ENCODE peak calls at places on chromosomes 6 and 20, in seven cellular contexts. A is neural crest cell, U is neural progenitor cell, C is AG08395, J is brain microvascular endothelial cell, Y is epithelial cell of proximal tubule, B is GM12865. X is an unnamed sample.

GRCh38 chr6:854405-855073 is 161.6 kb upstream of the EXOC2 start:
- DNase-seq in B (no peak), C (peak; percentile 17), Y (no peak), U (no peak), A (no peak), J (peak; percentile 55), X (no peak)

GRCh38 chr6:15038013-15038791 is 207.7 kb upstream of the JARID2 start:
- DNase-seq in C (no peak), B (no peak), A (no peak), U (no peak), Y (no peak), J (no peak), X (no peak)

GRCh38 chr6:157763129-157763893 is 59.7 kb upstream of the SNX9 start:
- DNase-seq in B (peak; percentile 41), C (peak; percentile 31), A (no peak), Y (peak; percentile 91), J (peak; percentile 72), U (no peak), X (no peak)

GRCh38 chr6:122839477-122839876 is 50.4 kb downstream of the SMPDL3A start:
- DNase-seq in C (peak; percentile 72), A (peak; percentile 81), U (peak; percentile 74), B (peak; percentile 58), Y (peak; percentile 4), J (peak; percentile 61), X (peak; percentile 83)

GRCh38 chr6:37871616-37872384 is 52.3 kb downstream of the ZFAND3 start:
- DNase-seq in Y (no peak), U (no peak), C (no peak), B (no peak), J (no peak), A (no peak), X (no peak)

GRCh38 chr6:19757036-19757435 is 80.1 kb upstream of the ID4 start:
- DNase-seq in B (no peak), Y (no peak), A (no peak), C (peak; percentile 38), J (no peak), U (no peak), X (peak; percentile 11)

GRCh38 chr6:106051241-106051640 is 34.9 kb upstream of the PRDM1 start:
- DNase-seq in B (no peak), C (no peak), Y (no peak), U (peak; percentile 86), J (no peak), A (no peak), X (no peak)

GRCh38 chr20:45408646-45409213 is 641 bp downstream of the DBNDD2 start:
- DNase-seq in C (no peak), Y (no peak), B (peak; percentile 37), A (no peak), J (no peak), U (no peak), X (peak; percentile 64)

GRCh38 chr6:148109732-148110131 is 232.9 kb upstream of the SASH1 start:
- DNase-seq in C (no peak), A (no peak), U (no peak), J (no peak), Y (peak; percentile 64), B (no peak), X (no peak)

GRCh38 chr20:19546648-19547047 is 211.4 kb upstream of the RIN2 start:
- DNase-seq in J (no peak), A (no peak), C (no peak), B (no peak), Y (no peak), U (no peak), X (no peak)

GRCh38 chr6:161548713-161549112 is 274.9 kb upstream of the AGPAT4 start:
- DNase-seq in U (no peak), Y (no peak), B (no peak), C (no peak), A (no peak), J (no peak), X (no peak)

GRCh38 chr20:64036346-64037198 is 590 bp downstream of the C20orf204 start:
- DNase-seq in C (no peak), B (peak; percentile 56), J (no peak), A (no peak), Y (no peak), U (no peak), X (peak; percentile 88)

GRCh38 chr6:168638497-168639072 is 197.6 kb downstream of the SMOC2 start:
- DNase-seq in B (no peak), U (no peak), Y (no peak), J (no peak), C (no peak), A (no peak), X (no peak)

GRCh38 chr6:112502348-112503130 is 155.4 kb downstream of the RFPL4B start:
- DNase-seq in U (peak; percentile 16), Y (no peak), A (peak; percentile 2), J (no peak), C (peak; percentile 44), B (no peak), X (peak; percentile 60)

GRCh38 chr6:113857565-113858066 is 471 bp downstream of the MARCKS start:
- DNase-seq in Y (no peak), B (peak; percentile 37), J (no peak), C (peak; percentile 23), A (no peak), U (peak; percentile 78), X (peak; percentile 89)

GRCh38 chr20:37810027-37810426 is 92.9 kb upstream of the VSTM2L start:
- DNase-seq in C (no peak), Y (no peak), B (no peak), A (no peak), U (no peak), J (no peak), X (no peak)

GRCh38 chr6:25002326-25003066 is 66.7 kb upstream of the RIPOR2 start:
- DNase-seq in A (no peak), U (no peak), Y (no peak), C (no peak), J (no peak), B (no peak), X (no peak)

GRCh38 chr20:39195495-39196129 is 233.5 kb downstream of the DHX35 start:
- DNase-seq in U (peak; percentile 47), B (no peak), A (peak; percentile 17), C (no peak), J (no peak), Y (no peak), X (no peak)

GRCh38 chr20:16974080-16974854 is 226.1 kb downstream of the OTOR start:
- DNase-seq in B (no peak), U (no peak), J (no peak), Y (no peak), C (no peak), A (no peak), X (no peak)

GRCh38 chr6:42911171-42912021 is 4.5 kb upstream of the PTCRA start:
- DNase-seq in Y (no peak), A (peak; percentile 31), U (peak; percentile 87), B (no peak), C (no peak), J (no peak), X (peak; percentile 78)

GRCh38 chr20:61954276-61955021 is 111.2 kb downstream of the TAF4 start:
- DNase-seq in B (no peak), U (no peak), C (no peak), Y (no peak), J (no peak), A (no peak), X (peak; percentile 56)

GRCh38 chr6:34143884-34144580 is 1.9 kb downstream of the GRM4 start:
- DNase-seq in C (no peak), U (peak; percentile 95), J (no peak), B (peak; percentile 33), Y (no peak), A (peak; percentile 75), X (peak; percentile 78)

GRCh38 chr6:18263561-18264337 is 581 bp downstream of the DEK start:
- DNase-seq in J (no peak), A (no peak), C (peak; percentile 74), Y (no peak), B (peak; percentile 44), U (no peak), X (peak; percentile 92)

GRCh38 chr6:38187285-38187684 is 367.8 kb downstream of the ZFAND3 start:
- DNase-seq in C (no peak), U (peak; percentile 65), J (no peak), B (no peak), Y (no peak), A (no peak), X (no peak)

GRCh38 chr20:23928788-23929187 is 49.2 kb upstream of the CST5 start:
- DNase-seq in C (no peak), Y (no peak), U (no peak), B (peak; percentile 4), A (no peak), J (no peak), X (no peak)

GRCh38 chr20:62815066-62815991 is 1.5 kb upstream of the COL9A3 start:
- DNase-seq in J (no peak), U (peak; percentile 66), Y (no peak), C (peak; percentile 49), B (no peak), A (no peak), X (peak; percentile 98)

GRCh38 chr6:32411943-32412342 is 5.0 kb upstream of the BTNL2 start:
- DNase-seq in B (no peak), A (no peak), J (no peak), C (no peak), U (no peak), Y (no peak), X (no peak)

X was measured in osteoblast.